ENCODE peak calls at places on chromosome 9, in ten cellular contexts. One of them, this sample, is unnamed.

GRCh38 chr9:115132648-115133047 is 14.7 kb upstream of the TNC start:
- DNase-seq in GM12878: no peak
- DNase-seq in uterus: no peak
- DNase-seq in suprapubic skin: no peak
- DNase-seq in heart left ventricle: peak
- DNase-seq in upper lobe of left lung: no peak
- DNase-seq in A549: no peak
- DNase-seq in NB4: peak
- DNase-seq in GM12891: no peak
- DNase-seq in ovary: no peak
- DNase-seq in this sample: no peak

GRCh38 chr9:13480688-13481087 is 201.2 kb upstream of the MPDZ start:
- DNase-seq in GM12878: no peak
- DNase-seq in uterus: no peak
- DNase-seq in suprapubic skin: no peak
- DNase-seq in heart left ventricle: no peak
- DNase-seq in upper lobe of left lung: no peak
- DNase-seq in A549: no peak
- DNase-seq in NB4: no peak
- DNase-seq in GM12891: no peak
- DNase-seq in ovary: no peak
- DNase-seq in this sample: no peak

GRCh38 chr9:90219548-90220118 is 423.0 kb downstream of the DIRAS2 start:
- DNase-seq in GM12878: no peak
- DNase-seq in uterus: no peak
- DNase-seq in suprapubic skin: no peak
- DNase-seq in heart left ventricle: no peak
- DNase-seq in upper lobe of left lung: peak
- DNase-seq in A549: peak
- DNase-seq in NB4: no peak
- DNase-seq in GM12891: no peak
- DNase-seq in ovary: no peak
- DNase-seq in this sample: peak

GRCh38 chr9:36940881-36941280 is 93.2 kb downstream of the PAX5 start:
- DNase-seq in GM12878: no peak
- DNase-seq in uterus: no peak
- DNase-seq in suprapubic skin: no peak
- DNase-seq in heart left ventricle: no peak
- DNase-seq in upper lobe of left lung: peak
- DNase-seq in A549: no peak
- DNase-seq in NB4: no peak
- DNase-seq in GM12891: no peak
- DNase-seq in ovary: no peak
- DNase-seq in this sample: no peak

GRCh38 chr9:89048611-89049010 is 57.3 kb downstream of the S1PR3 start:
- DNase-seq in GM12878: no peak
- DNase-seq in uterus: no peak
- DNase-seq in suprapubic skin: no peak
- DNase-seq in heart left ventricle: no peak
- DNase-seq in upper lobe of left lung: no peak
- DNase-seq in A549: no peak
- DNase-seq in NB4: no peak
- DNase-seq in GM12891: no peak
- DNase-seq in ovary: no peak
- DNase-seq in this sample: no peak

GRCh38 chr9:107707915-107708441 is 218.4 kb upstream of the KLF4 start:
- DNase-seq in GM12878: no peak
- DNase-seq in uterus: no peak
- DNase-seq in suprapubic skin: no peak
- DNase-seq in heart left ventricle: no peak
- DNase-seq in upper lobe of left lung: no peak
- DNase-seq in A549: peak
- DNase-seq in NB4: peak
- DNase-seq in GM12891: no peak
- DNase-seq in ovary: no peak
- DNase-seq in this sample: no peak

GRCh38 chr9:96320749-96321280 is 18.8 kb upstream of the HSD17B3 start:
- DNase-seq in GM12878: no peak
- DNase-seq in uterus: no peak
- DNase-seq in suprapubic skin: no peak
- DNase-seq in heart left ventricle: no peak
- DNase-seq in upper lobe of left lung: no peak
- DNase-seq in A549: no peak
- DNase-seq in NB4: no peak
- DNase-seq in GM12891: no peak
- DNase-seq in ovary: no peak
- DNase-seq in this sample: no peak

GRCh38 chr9:69295872-69296562 is 29.0 kb upstream of the ENTREP1 start:
- DNase-seq in GM12878: no peak
- DNase-seq in uterus: peak
- DNase-seq in suprapubic skin: no peak
- DNase-seq in heart left ventricle: peak
- DNase-seq in upper lobe of left lung: no peak
- DNase-seq in A549: no peak
- DNase-seq in NB4: no peak
- DNase-seq in GM12891: no peak
- DNase-seq in ovary: peak
- DNase-seq in this sample: no peak

GRCh38 chr9:25917593-25918426 is 239.6 kb upstream of the TUSC1 start:
- DNase-seq in GM12878: no peak
- DNase-seq in uterus: no peak
- DNase-seq in suprapubic skin: no peak
- DNase-seq in heart left ventricle: no peak
- DNase-seq in upper lobe of left lung: no peak
- DNase-seq in A549: no peak
- DNase-seq in NB4: no peak
- DNase-seq in GM12891: no peak
- DNase-seq in ovary: no peak
- DNase-seq in this sample: no peak

GRCh38 chr9:82082563-82082962 is 94.0 kb downstream of the SPATA31D1 start:
- DNase-seq in GM12878: no peak
- DNase-seq in uterus: no peak
- DNase-seq in suprapubic skin: no peak
- DNase-seq in heart left ventricle: no peak
- DNase-seq in upper lobe of left lung: no peak
- DNase-seq in A549: no peak
- DNase-seq in NB4: no peak
- DNase-seq in GM12891: no peak
- DNase-seq in ovary: no peak
- DNase-seq in this sample: no peak

GRCh38 chr9:71854811-71855210 is 56.2 kb downstream of the ABHD17B start:
- DNase-seq in GM12878: no peak
- DNase-seq in uterus: no peak
- DNase-seq in suprapubic skin: no peak
- DNase-seq in heart left ventricle: no peak
- DNase-seq in upper lobe of left lung: no peak
- DNase-seq in A549: no peak
- DNase-seq in NB4: no peak
- DNase-seq in GM12891: no peak
- DNase-seq in ovary: no peak
- DNase-seq in this sample: no peak

GRCh38 chr9:124660341-124660801 is 110.7 kb downstream of the NR6A1 start:
- DNase-seq in GM12878: peak
- DNase-seq in uterus: no peak
- DNase-seq in suprapubic skin: no peak
- DNase-seq in heart left ventricle: no peak
- DNase-seq in upper lobe of left lung: no peak
- DNase-seq in A549: no peak
- DNase-seq in NB4: peak
- DNase-seq in GM12891: no peak
- DNase-seq in ovary: no peak
- DNase-seq in this sample: no peak

GRCh38 chr9:96462538-96462937 is 12.6 kb downstream of the HABP4 start:
- DNase-seq in GM12878: no peak
- DNase-seq in uterus: no peak
- DNase-seq in suprapubic skin: no peak
- DNase-seq in heart left ventricle: no peak
- DNase-seq in upper lobe of left lung: no peak
- DNase-seq in A549: no peak
- DNase-seq in NB4: no peak
- DNase-seq in GM12891: no peak
- DNase-seq in ovary: no peak
- DNase-seq in this sample: no peak

DNA sequence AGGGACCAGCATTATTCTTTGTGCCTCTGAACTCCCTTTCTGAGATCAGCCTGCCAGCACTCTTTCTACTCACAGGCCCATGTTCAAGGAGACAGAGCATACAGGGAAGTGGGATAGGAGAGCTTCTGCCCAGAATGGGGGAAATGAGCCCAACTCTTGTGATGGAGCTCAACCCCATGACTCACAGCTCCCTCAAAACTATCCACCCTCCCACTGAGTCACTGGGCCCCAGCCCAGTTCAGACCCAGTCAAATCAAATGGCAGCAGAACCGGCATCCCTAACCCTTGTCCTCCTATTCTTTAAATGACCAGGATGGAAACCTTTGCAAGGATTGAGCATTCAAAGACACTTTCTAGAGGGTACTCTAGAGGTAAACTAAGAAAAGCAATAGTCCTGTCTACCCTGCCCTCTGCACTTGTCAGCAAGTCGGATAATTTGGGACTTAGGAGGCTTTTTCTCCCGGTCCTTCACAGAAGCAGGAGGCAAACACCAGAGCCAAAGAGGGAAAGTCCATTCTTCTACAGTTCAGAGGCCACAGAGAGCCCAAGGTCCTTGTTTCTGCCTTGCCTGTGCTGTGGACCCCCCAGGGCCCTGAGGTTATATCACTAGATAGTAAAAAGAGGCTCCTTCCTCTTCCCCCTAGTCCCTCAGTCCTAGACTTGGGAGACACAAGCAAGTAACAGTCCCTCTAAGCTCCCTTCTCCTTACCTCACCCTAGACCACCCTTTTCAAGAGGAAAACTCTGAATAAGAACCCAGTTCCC is 3.2 kb downstream of the ATOSB start:
- DNase-seq in GM12878: no peak
- DNase-seq in uterus: no peak
- DNase-seq in suprapubic skin: no peak
- DNase-seq in heart left ventricle: no peak
- DNase-seq in upper lobe of left lung: peak
- DNase-seq in A549: no peak
- DNase-seq in NB4: peak
- DNase-seq in GM12891: no peak
- DNase-seq in ovary: no peak
- DNase-seq in this sample: no peak
- TF ChIP-seq POLR2A in GM12878: no peak
- TF ChIP-seq POLR2A in uterus: no peak
- TF ChIP-seq POLR2A in suprapubic skin: no peak
- TF ChIP-seq POLR2A in heart left ventricle: no peak
- TF ChIP-seq POLR2A in upper lobe of left lung: no peak
- TF ChIP-seq POLR2A in A549: no peak
- TF ChIP-seq POLR2A in NB4: no peak
- TF ChIP-seq POLR2A in GM12891: no peak
- TF ChIP-seq POLR2A in ovary: no peak
- TF ChIP-seq POLR2A in this sample: no peak

GRCh38 chr9:129412814-129413536 is 207.9 kb downstream of the C9orf50 start:
- DNase-seq in GM12878: no peak
- DNase-seq in uterus: peak
- DNase-seq in suprapubic skin: peak
- DNase-seq in heart left ventricle: peak
- DNase-seq in upper lobe of left lung: peak
- DNase-seq in A549: peak
- DNase-seq in NB4: peak
- DNase-seq in GM12891: peak
- DNase-seq in ovary: peak
- DNase-seq in this sample: no peak
- TF ChIP-seq POLR2A in GM12878: peak
- TF ChIP-seq POLR2A in uterus: peak
- TF ChIP-seq POLR2A in suprapubic skin: peak
- TF ChIP-seq POLR2A in heart left ventricle: peak
- TF ChIP-seq POLR2A in upper lobe of left lung: no peak
- TF ChIP-seq POLR2A in A549: peak
- TF ChIP-seq POLR2A in NB4: peak
- TF ChIP-seq POLR2A in GM12891: no peak
- TF ChIP-seq POLR2A in ovary: peak
- TF ChIP-seq POLR2A in this sample: no peak

DNA sequence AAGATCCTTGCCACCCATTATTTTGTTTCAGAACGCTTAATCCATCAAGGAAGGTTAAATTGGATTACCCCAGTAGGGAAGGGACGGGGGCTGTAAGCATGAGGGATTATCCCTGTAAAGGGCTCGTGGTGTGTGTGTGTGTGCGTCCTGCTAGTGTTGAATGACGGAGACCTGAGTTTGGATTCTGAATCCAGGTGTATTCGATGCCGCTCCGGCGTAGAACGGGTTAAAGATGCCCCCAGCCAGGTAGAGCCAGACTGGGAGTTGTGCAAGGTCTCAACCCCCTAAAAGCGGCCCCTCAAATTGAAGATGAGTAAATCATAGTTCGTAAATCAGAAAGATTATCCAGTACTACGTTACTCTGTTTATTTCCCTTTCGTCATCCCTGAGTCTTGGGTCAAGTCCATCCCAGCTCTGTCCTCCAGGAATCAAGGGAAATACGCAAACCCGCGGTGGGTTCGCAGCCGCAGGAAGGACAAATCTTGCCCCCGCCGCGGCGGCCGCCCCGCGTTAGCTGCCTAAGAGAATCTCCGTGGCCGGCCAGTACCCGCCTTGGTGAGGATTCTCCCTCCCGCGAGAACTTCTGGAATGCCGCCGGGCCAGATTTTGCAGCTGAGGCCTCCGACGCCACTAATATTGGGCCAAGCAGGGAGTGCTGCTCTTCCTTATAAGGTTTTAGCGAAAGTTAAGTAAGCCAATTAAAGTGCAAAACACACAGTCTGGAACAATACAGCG is 586 bp upstream of the MTAP start:
- DNase-seq in GM12878: no peak
- DNase-seq in uterus: peak
- DNase-seq in suprapubic skin: peak
- DNase-seq in heart left ventricle: peak
- DNase-seq in upper lobe of left lung: peak
- DNase-seq in A549: peak
- DNase-seq in NB4: no peak
- DNase-seq in GM12891: no peak
- DNase-seq in ovary: peak
- DNase-seq in this sample: no peak
- TF ChIP-seq POLR2A in GM12878: no peak
- TF ChIP-seq POLR2A in uterus: no peak
- TF ChIP-seq POLR2A in suprapubic skin: no peak
- TF ChIP-seq POLR2A in heart left ventricle: no peak
- TF ChIP-seq POLR2A in upper lobe of left lung: no peak
- TF ChIP-seq POLR2A in A549: no peak
- TF ChIP-seq POLR2A in NB4: no peak
- TF ChIP-seq POLR2A in GM12891: no peak
- TF ChIP-seq POLR2A in ovary: no peak
- TF ChIP-seq POLR2A in this sample: no peak

DNA sequence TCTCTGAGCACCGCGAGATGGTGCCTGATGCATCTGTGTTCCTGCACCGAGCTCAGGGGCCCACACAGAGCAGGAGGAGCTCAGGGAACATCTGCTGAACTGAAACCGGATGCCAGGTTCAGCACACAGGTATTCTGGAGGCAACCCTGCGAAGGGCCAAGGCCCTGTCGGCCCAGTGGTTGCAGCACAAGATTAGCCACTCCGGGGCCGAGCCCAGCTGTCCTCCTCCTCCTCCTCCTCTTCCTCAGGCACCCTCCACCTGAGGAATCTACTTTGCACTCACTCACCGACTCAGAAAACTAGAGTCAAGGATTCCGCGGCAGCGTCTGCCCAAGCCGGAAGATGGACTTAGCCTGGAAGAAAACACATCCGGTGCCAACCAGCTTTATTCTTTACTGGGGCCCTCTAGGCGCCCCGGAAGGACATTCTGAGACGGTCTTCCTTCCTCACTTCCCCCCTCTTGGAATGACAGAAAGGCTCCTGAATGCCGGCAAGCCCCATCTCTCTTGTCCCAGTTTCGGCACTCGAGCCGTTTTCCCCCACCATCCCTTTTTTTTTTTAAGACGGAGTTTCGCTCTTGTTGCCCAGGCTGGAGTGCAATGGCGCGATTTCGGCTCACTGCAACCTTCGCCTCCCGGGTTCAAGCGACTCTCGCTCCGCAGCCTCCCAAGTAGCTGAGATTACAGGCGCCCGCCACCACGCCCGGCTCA is at the start of gene ZBTB6:
- DNase-seq in GM12878: peak
- DNase-seq in uterus: peak
- DNase-seq in suprapubic skin: peak
- DNase-seq in heart left ventricle: peak
- DNase-seq in upper lobe of left lung: peak
- DNase-seq in A549: peak
- DNase-seq in NB4: peak
- DNase-seq in GM12891: peak
- DNase-seq in ovary: peak
- DNase-seq in this sample: peak
- TF ChIP-seq POLR2A in GM12878: peak
- TF ChIP-seq POLR2A in uterus: no peak
- TF ChIP-seq POLR2A in suprapubic skin: peak
- TF ChIP-seq POLR2A in heart left ventricle: peak
- TF ChIP-seq POLR2A in upper lobe of left lung: no peak
- TF ChIP-seq POLR2A in A549: peak
- TF ChIP-seq POLR2A in NB4: peak
- TF ChIP-seq POLR2A in GM12891: peak
- TF ChIP-seq POLR2A in ovary: no peak
- TF ChIP-seq POLR2A in this sample: peak